ENCODE peak calls at places on chromosomes 4 and X, in six cellular contexts. X is colonic mucosa, I is endodermal cell, T is heart left ventricle, J is mammary epithelial cell, S is sigmoid colon. Y is an unnamed sample. For H3K4me1 and H3K9me3, the result is how much of the 10 kb centered on the place peaks cover.

GRCh38 chr4:73021634-73022033 is 47.9 kb downstream of the COX18 start:
- DNase-seq in S (no peak), T (no peak), J (peak), X (no peak), I (no peak), Y (peak)

GRCh38 chr4:7055111-7055989 is 12.2 kb downstream of the TADA2B start:
- DNase-seq in T (no peak), X (no peak), J (no peak), I (no peak), S (peak), Y (no peak)

GRCh38 chrX:3697220-3697684 is 16.2 kb downstream of the PRKX start:
- DNase-seq in I (no peak), J (peak), X (no peak), S (no peak), T (no peak), Y (no peak)

GRCh38 chr4:43132010-43132582 is 239.6 kb downstream of the GRXCR1 start:
- DNase-seq in S (no peak), J (peak), I (peak), X (peak), T (peak), Y (peak)

GRCh38 chrX:37357436-37357835 is 8.3 kb downstream of the PRRG1 start:
- DNase-seq in J (peak), S (no peak), I (no peak), X (no peak), T (no peak), Y (no peak)

GRCh38 chr4:155592568-155593343 is 73.9 kb upstream of the GUCY1A1 start:
- DNase-seq in X (no peak), I (no peak), T (no peak), S (no peak), J (no peak), Y (no peak)

GRCh38 chr4:146095091-146095690 is 80.3 kb upstream of the LSM6 start:
- DNase-seq in S (no peak), T (no peak), I (peak), J (peak), X (peak), Y (peak)

GRCh38 chrX:40867352-40867751 is 132.0 kb upstream of the MED14 start:
- DNase-seq in J (peak), X (no peak), I (no peak), T (peak), S (no peak), Y (no peak)

GRCh38 chr4:39367166-39367565 is 1.0 kb upstream of the RFC1 start:
- DNase-seq in J (no peak), X (no peak), T (no peak), I (no peak), S (no peak), Y (no peak)

GRCh38 chr4:18391370-18391728 is 369.8 kb upstream of the LCORL start:
- DNase-seq in S (no peak), I (no peak), X (no peak), T (no peak), J (no peak), Y (no peak)

GRCh38 chrX:48890296-48890925 is 7.2 kb downstream of the TIMM17B start:
- DNase-seq in I (no peak), S (no peak), T (no peak), J (no peak), X (no peak), Y (no peak)
- H3K4me3 ChIP-seq in I (peak), S (peak), T (peak), J (peak), X (peak), Y (peak)

DNA sequence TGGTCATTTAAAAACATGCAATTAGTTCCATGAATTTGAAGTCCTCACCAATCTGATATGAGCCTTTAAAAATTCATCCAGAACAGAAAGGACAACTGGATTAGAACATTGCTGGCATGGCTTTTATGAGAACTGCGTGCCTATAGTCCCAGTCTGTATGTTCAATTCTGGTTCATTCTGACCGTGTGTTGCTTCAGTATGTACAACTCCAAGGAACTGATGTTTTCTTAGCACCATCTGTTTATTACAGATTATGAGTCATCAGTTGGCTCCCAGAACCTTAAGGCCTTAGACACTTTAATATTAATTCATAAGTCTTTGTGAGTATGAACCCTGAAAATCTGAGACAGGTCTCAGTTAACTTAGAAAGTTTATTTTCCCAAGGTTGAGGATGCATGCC is 115.0 kb downstream of the CEP44 start:
- DNase-seq in S (no peak), T (no peak), I (no peak), X (no peak), J (peak), Y (no peak)
- H3K4me1 ChIP-seq in S (under half), T (under half), I (under half), X (under half), J (under half), Y (under half)

DNA sequence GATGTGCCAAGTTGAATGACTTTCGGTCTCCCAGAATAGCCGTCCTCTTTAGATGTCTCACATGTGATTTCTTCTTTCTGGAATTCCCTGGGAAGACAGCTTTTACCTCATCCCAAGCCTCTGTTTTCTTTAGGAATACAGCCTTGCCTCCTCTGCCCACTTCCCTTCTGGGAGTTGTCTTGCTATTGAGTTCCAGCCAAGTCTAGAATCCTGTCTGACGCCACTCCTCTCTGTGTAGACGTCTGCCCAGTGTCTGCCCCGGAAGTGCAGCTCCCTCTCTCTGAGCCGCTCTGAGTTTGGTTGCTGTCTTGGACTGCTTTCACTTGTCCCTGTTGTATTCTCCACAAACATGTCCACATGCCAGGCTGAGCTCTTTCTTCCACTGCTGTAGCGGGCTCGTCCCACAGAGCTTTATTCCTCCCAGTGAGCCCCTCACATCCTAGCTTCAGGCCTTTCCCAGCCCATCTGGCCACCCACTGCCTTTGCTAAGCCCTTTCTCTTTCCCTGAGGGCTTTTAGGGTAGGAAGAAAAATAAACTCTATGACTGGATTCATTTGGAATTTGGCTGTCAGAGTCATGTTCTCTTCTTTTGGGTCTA is 9.0 kb upstream of the IGFBP7 start:
- DNase-seq in I (no peak), X (peak), J (peak), T (peak), S (peak), Y (no peak)
- H3K9me3 ChIP-seq in I (under half), X (under half), J (under half), T (under half), S (under half), Y (under half)

GRCh38 chrX:153763989-153764755 is at the start of gene PLXNB3:
- DNase-seq in T (peak), I (peak), S (peak), X (peak), J (peak), Y (peak)
- H3K4me3 ChIP-seq in T (no peak), I (no peak), S (peak), X (no peak), J (peak), Y (no peak)

GRCh38 chr4:76952631-76953587 is 3.4 kb downstream of the SEPTIN11 start:
- DNase-seq in S (no peak), T (no peak), I (no peak), J (no peak), X (no peak), Y (no peak)

GRCh38 chr4:76951333-76952033 is 1.9 kb downstream of the SEPTIN11 start:
- DNase-seq in J (no peak), S (no peak), T (no peak), X (no peak), I (no peak), Y (no peak)

GRCh38 chr4:76950052-76950845 is 697 bp downstream of the SEPTIN11 start:
- DNase-seq in X (peak), S (peak), J (peak), I (peak), T (peak), Y (no peak)

GRCh38 chr4:76950846-76951321 is 1.3 kb downstream of the SEPTIN11 start:
- DNase-seq in T (no peak), S (no peak), I (no peak), J (peak), X (peak), Y (no peak)

GRCh38 chr4:76952071-76952470 is 2.5 kb downstream of the SEPTIN11 start:
- DNase-seq in X (no peak), I (no peak), S (no peak), J (no peak), T (no peak), Y (no peak)
- H3K4me1 ChIP-seq in X (under half), I (under half), S (under half), J (under half), T (half or more), Y (under half)

GRCh38 chrX:151419748-151420147 is 22.7 kb downstream of the VMA21 start:
- DNase-seq in T (no peak), S (no peak), J (no peak), I (no peak), X (no peak), Y (no peak)

GRCh38 chrX:151424505-151424904 is 27.5 kb downstream of the VMA21 start:
- DNase-seq in I (no peak), X (no peak), S (no peak), T (no peak), J (no peak), Y (no peak)
- H3K9me3 ChIP-seq in I (under half), X (under half), S (under half), T (under half), J (under half), Y (under half)

GRCh38 chr4:11429646-11430045 is 952 bp upstream of the HS3ST1 start:
- DNase-seq in I (no peak), T (no peak), J (no peak), S (no peak), X (peak), Y (no peak)
- H3K4me3 ChIP-seq in I (peak), T (peak), J (peak), S (peak), X (peak), Y (peak)

GRCh38 chrX:15755091-15755490 is 17.0 kb downstream of the CA5B start:
- DNase-seq in X (no peak), J (no peak), I (no peak), T (no peak), S (no peak), Y (no peak)
- H3K4me1 ChIP-seq in X (under half), J (under half), I (under half), T (under half), S (under half), Y (under half)

DNA sequence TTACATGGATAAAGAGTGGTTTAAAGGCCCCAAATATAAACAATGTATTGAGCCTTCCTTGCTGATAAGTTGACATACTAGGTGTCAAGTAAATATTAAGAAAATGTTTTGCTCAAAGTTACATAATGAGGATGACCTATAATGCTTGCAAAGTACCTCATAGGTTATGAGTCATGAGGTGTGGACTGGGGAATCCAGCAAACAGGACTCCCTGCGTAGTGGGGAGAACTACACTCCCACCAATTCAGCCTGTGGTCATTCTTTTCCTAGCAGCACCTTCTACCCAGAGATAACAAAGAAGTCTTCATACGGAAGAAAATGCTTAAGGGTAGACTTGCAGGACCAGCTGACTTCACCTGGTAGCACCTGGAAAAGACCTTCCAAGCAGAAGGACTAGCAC is 418.9 kb upstream of the CPEB2 start:
- DNase-seq in T (no peak), X (no peak), J (peak), I (no peak), S (no peak), Y (no peak)
- H3K9me3 ChIP-seq in T (under half), X (under half), J (under half), I (under half), S (under half), Y (under half)

DNA sequence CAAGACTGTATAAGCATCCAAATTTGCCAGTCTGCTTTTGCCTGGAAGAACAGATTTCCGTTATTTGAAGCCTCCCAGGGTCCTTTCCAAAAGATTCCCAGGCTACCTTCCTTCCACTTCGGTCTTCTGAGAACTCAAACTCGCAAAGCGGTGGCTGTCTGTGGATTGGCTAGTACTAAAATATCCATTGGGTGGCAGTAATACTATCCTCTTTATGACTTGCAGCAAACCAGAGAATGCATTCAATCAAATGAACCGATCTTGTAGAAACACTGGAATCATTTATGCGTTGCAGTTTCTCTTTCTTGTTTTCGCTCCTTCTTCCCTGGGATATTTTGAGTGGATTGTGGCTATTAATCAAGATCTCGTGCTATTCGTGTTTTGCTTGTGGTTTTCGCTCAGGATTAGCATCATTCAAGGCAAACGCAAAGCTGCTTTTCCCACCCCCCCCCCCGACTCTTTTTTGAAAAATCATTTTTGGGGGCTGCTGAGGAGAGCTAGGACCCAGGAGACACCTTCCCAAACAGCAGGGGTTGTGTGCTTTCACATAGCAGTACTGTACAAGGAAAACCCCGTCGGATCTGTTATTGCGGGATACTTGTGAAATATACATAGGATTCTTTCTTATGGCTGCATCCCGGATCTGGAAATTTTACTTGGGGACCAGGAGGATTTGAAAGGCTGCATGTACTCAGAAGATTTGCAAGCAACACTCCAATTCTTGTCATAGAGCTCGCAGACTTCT is at the start of gene IL1RAPL1:
- DNase-seq in S (no peak), T (no peak), J (peak), X (no peak), I (peak), Y (no peak)
- H3K4me3 ChIP-seq in S (peak), T (peak), J (no peak), X (no peak), I (peak), Y (peak)